ENCODE peak calls at places on chromosomes 12 and 14, in four cellular contexts. L is HCT116, S is K562, G is HepG2. A is an unnamed sample.

GRCh38 chr12:70243510-70244331 is 488 bp downstream of the CNOT2 start:
- DNase-seq in L (peak; percentile 13), S (peak; percentile 88), G (peak; percentile 43), A (no peak)

GRCh38 chr14:76928301-76928700 is 100.2 kb downstream of the IRF2BPL start:
- DNase-seq in L (no peak), S (no peak), G (no peak), A (no peak)

GRCh38 chr12:2891240-2892053 is 756 bp downstream of the TULP3 start:
- DNase-seq in L (no peak), S (peak; percentile 19), G (peak; percentile 35), A (no peak)

GRCh38 chr12:102769323-102769916 is 147.6 kb downstream of the PAH start:
- DNase-seq in L (peak; percentile 26), S (peak; percentile 53), G (peak; percentile 34), A (peak; percentile 13)

GRCh38 chr12:47907851-47908454 is 3.2 kb upstream of the VDR start:
- DNase-seq in L (no peak), S (no peak), G (peak; percentile 41), A (no peak)

GRCh38 chr12:94994312-94994711 is 9.2 kb downstream of the NDUFA12 start:
- DNase-seq in L (peak; percentile 43), S (no peak), G (no peak), A (peak; percentile 15)

GRCh38 chr12:95516757-95517156 is 34.5 kb downstream of the USP44 start:
- DNase-seq in L (no peak), S (peak; percentile 70), G (no peak), A (no peak)

GRCh38 chr12:102740157-102741032 is 176.6 kb downstream of the PAH start:
- DNase-seq in L (peak; percentile 13), S (no peak), G (peak; percentile 6), A (no peak)

GRCh38 chr12:70581199-70581598 is 56.0 kb downstream of the PTPRB start:
- DNase-seq in L (no peak), S (no peak), G (no peak), A (no peak)

GRCh38 chr14:33335366-33335765 is 396.7 kb downstream of the NPAS3 start:
- DNase-seq in L (no peak), S (no peak), G (no peak), A (no peak)

GRCh38 chr12:10128687-10129086 is 1.3 kb downstream of the CLEC7A start:
- DNase-seq in L (no peak), S (no peak), G (no peak), A (no peak)

GRCh38 chr14:55927059-55927458 is 191.2 kb upstream of the PELI2 start:
- DNase-seq in L (no peak), S (no peak), G (no peak), A (no peak)

GRCh38 chr14:93824076-93824475 is 35.8 kb upstream of the PRIMA1 start:
- DNase-seq in L (no peak), S (no peak), G (no peak), A (no peak)

GRCh38 chr14:35855886-35856481 is 29.8 kb downstream of the BRMS1L start:
- DNase-seq in L (no peak), S (no peak), G (no peak), A (no peak)

GRCh38 chr12:53380104-53380796 is at the start of gene SP1:
- DNase-seq in L (peak; percentile 82), S (peak; percentile 91), G (peak; percentile 76), A (no peak)

GRCh38 chr12:124233846-124234620 is 60.9 kb upstream of the RFLNA start:
- DNase-seq in L (no peak), S (no peak), G (no peak), A (no peak)

DNA sequence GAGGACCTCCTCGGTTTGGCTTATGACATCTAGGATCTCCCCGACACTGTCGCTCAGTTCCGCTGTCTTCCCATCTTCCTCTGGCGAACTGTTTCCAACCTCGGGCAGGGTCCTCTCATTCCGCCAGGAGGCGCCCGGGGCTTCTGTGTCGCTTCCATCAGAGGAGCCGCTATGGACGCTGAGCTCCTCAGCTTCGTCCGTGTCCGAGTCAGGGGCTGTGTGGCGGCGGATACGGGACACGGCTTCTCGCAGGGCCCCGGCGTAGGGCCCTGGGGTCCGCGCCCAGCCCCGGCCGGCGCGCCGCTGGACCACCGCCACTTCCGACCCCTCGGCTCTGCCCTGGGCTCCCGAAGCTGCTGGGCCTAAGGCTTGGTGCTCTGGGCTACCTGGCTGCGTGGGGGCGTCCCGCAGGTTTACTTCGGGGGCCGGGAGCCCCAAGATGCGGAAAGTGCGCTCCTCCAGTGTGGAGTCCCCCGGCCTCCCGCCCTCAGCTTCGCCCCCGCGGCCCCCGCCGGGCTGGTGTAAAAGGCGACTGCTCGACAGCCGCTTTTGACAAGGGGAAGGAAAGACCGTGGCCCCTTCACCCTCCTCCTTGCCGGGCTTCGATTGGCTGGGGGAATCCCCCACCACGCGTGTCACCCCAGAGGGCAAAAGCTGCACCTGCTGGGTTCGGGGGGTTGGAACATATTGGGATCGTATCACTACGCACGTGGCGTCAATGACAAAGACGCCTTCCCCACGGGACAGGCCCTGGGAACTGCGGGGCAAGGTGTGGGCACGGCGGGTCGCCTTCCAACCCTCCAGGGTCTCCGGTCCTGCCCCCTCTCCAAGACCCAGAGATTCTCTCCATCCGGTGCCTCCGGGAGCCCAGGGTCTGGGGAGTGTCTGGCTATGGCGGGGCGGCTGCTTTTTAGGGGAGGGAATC is 2.1 kb downstream of the DDN start:
- DNase-seq in L (no peak), S (peak; percentile 85), G (peak; percentile 65), A (no peak)
- H3K27me3 ChIP-seq in L (no peaks in the 10 kb centered on the region), S (no peaks in the 10 kb centered on the region), G (peaks cover 44% of the 10 kb centered on the region), A (no peaks in the 10 kb centered on the region)

DNA sequence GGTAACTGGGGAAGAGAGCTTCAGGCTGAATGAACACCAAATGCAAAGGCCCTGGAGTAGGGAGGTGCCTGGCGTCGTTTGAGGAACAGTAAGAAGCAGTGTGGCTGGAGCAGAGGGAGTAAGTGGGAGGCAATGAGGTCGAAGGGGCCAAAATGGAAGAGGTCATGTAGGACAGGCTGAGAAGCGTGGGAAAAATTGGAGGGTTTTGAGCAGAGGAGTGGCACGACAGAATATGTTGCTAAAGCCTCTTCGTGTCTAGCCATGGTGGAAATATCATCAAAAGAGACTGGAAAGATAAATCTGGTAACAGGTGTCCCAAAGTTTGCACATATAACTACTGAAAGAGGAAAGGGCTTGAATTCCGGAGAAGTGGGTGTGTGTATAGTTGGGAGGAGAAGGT is 1.9 kb downstream of the TRIM9 start:
- DNase-seq in L (no peak), S (no peak), G (no peak), A (no peak)
- H3K4me3 ChIP-seq in L (no peak overlapping the region), S (no peak overlapping the region), G (no peak overlapping the region), A (no peak overlapping the region)

GRCh38 chr12:51591020-51591901 is at the start of gene SCN8A:
- DNase-seq in L (peak; percentile 16), S (peak; percentile 56), G (no peak), A (no peak)

GRCh38 chr12:51589060-51589459 is 2.0 kb upstream of the SCN8A start:
- DNase-seq in L (no peak), S (no peak), G (no peak), A (no peak)

GRCh38 chr12:51592034-51592705 is 1.1 kb downstream of the SCN8A start:
- DNase-seq in L (no peak), S (no peak), G (no peak), A (no peak)

GRCh38 chr12:51590347-51591019 is 550 bp upstream of the SCN8A start:
- DNase-seq in L (peak; percentile 51), S (peak; percentile 87), G (peak; percentile 62), A (no peak)

GRCh38 chr12:51589557-51590176 is 1.4 kb upstream of the SCN8A start:
- DNase-seq in L (no peak), S (no peak), G (no peak), A (no peak)
- TF ChIP-seq TCF7L2 in L (no peak), S (no peak), G (no peak), A (no peak)

GRCh38 chr14:53963491-53964227 is 7.0 kb upstream of the BMP4 start:
- DNase-seq in L (no peak), S (no peak), G (no peak), A (no peak)
- H3K27me3 ChIP-seq in L (no peaks in the 10 kb centered on the region), S (peaks cover 11% of the 10 kb centered on the region), G (no peaks in the 10 kb centered on the region), A (peaks cover 13% of the 10 kb centered on the region)

DNA sequence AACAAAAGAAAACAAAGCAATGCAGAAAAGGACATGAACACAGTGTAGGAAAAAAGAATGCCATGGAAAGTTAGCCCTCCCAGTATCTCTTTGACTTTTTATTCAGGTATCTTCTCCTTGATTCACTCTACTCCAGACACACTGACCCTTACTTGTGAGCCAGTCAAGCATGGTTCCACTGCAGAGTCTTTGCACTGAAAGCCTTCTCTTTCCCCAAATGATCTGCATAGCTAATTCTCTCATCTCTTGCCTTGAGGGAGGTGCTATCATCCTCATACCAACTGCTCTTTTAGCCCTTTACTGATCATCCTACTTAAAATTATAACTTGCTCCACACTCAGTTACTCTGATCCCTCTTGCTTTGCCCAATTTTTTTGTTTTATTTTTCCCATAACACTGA is 101.2 kb upstream of the SLC16A7 start:
- DNase-seq in L (no peak), S (no peak), G (no peak), A (no peak)
- H3K4me3 ChIP-seq in L (no peak overlapping the region), S (no peak overlapping the region), G (no peak overlapping the region), A (no peak overlapping the region)

DNA sequence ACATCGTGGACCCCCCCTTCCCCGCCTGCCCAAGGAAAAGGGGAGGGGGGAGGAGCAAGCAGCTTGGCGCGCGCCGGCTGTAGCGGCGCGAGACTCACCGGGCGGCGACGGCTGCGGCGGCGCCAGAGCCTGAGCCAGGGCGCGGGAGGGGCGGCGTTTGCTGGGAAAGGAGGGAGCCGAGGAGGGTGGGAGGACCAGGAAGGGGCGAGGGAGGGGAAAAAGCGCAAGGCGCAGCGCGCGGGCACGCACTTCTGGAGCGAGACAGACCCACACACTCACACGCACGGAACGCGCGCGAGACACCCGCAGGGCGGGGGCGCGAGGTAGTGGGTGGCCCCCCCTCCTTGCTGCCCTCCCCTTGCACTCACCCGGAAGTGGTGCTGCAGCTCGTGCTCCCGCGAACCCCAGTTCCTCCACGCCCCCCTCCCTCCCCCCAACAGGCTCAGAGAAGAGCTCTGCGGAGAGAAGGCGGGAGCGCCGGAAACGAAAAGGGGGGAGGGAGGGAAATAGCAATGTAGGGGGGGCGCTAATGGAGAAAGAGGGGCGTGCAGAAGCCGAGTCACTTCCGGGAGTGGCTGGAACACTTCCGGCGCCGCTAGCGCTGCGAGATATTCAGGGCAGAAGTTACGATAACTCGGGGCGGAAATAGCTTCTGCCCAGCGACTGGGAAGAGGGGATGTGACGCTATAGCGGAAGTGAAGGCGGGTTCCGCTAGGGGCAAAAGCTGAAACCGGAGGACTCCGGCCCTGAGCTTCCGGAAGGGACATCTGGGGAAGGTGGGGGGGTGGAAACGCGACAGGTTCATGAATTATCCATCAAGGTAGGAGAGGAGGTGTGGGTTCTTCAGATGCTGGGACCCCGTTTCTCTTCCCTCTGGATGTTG is at the start of gene ZNF384:
- DNase-seq in L (peak; percentile 98), S (peak; percentile 92), G (peak; percentile 99), A (peak; percentile 86)
- TF ChIP-seq TCF7L2 in L (peak; percentile 12), S (no peak), G (no peak), A (no peak)

DNA sequence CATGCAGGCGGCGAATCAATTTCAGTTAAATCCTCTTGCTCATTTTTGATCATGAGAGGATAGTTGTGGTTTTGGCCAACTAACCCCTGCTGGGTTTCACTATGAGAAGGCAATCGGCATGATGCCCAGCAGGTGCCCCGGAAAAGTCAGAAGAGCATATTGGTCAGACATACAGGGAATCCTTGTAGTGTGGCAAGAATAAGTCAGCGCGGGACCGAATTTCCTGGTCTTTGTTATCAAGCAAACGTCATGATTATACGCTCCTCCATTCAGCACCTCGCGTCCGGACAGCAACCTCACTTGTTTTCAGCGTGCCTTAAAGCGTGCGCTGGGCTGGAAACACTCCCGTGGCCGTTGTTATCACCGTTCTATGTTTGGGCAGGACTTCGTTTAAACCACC is 1.8 kb downstream of the TBC1D30 start:
- DNase-seq in L (no peak), S (peak; percentile 25), G (no peak), A (no peak)
- H3K27me3 ChIP-seq in L (no peaks in the 10 kb centered on the region), S (peaks cover 25% of the 10 kb centered on the region), G (peaks cover 30% of the 10 kb centered on the region), A (no peaks in the 10 kb centered on the region)

A was measured in Panc1.